ENCODE peak calls at places on chromosome 21, in four cellular contexts. One of them, this sample, is unnamed.

GRCh38 chr21:27233514-27233913 is 266.6 kb upstream of the ADAMTS5 start:
- DNase-seq in GM12878: no peak
- DNase-seq in HepG2: no peak
- DNase-seq in K562: no peak
- DNase-seq in this sample: no peak

GRCh38 chr21:41219498-41220207 is 51.7 kb downstream of the BACE2 start:
- DNase-seq in GM12878: no peak
- DNase-seq in HepG2: no peak
- DNase-seq in K562: no peak
- DNase-seq in this sample: no peak

GRCh38 chr21:38223893-38224540 is 32.8 kb upstream of the KCNJ15 start:
- DNase-seq in GM12878: no peak
- DNase-seq in HepG2: no peak
- DNase-seq in K562: no peak
- DNase-seq in this sample: no peak

GRCh38 chr21:43323244-43324005 is 103.5 kb downstream of the SIK1 start:
- DNase-seq in GM12878: no peak
- DNase-seq in HepG2: no peak
- DNase-seq in K562: no peak
- DNase-seq in this sample: no peak

GRCh38 chr21:15837603-15838002 is 107.8 kb downstream of the USP25 start:
- DNase-seq in GM12878: no peak
- DNase-seq in HepG2: no peak
- DNase-seq in K562: no peak
- DNase-seq in this sample: no peak

GRCh38 chr21:44552681-44553080 is 1.4 kb upstream of the KRTAP10-2 start:
- DNase-seq in GM12878: no peak
- DNase-seq in HepG2: no peak
- DNase-seq in K562: no peak
- DNase-seq in this sample: peak

GRCh38 chr21:14448784-14449183 is 65.8 kb upstream of the HSPA13 start:
- DNase-seq in GM12878: no peak
- DNase-seq in HepG2: no peak
- DNase-seq in K562: no peak
- DNase-seq in this sample: no peak

GRCh38 chr21:19507682-19508260 is 1104.2 kb upstream of the TMPRSS15 start:
- DNase-seq in GM12878: no peak
- DNase-seq in HepG2: no peak
- DNase-seq in K562: peak
- DNase-seq in this sample: peak

GRCh38 chr21:36866419-36866818 is 100.0 kb downstream of the HLCS start:
- DNase-seq in GM12878: no peak
- DNase-seq in HepG2: no peak
- DNase-seq in K562: no peak
- DNase-seq in this sample: no peak

GRCh38 chr21:45624356-45624854 is 19.1 kb upstream of the PCBP3 start:
- DNase-seq in GM12878: no peak
- DNase-seq in HepG2: no peak
- DNase-seq in K562: no peak
- DNase-seq in this sample: no peak

GRCh38 chr21:39385299-39386145 is 36.6 kb upstream of the HMGN1 start:
- DNase-seq in GM12878: no peak
- DNase-seq in HepG2: peak
- DNase-seq in K562: no peak
- DNase-seq in this sample: no peak

GRCh38 chr21:15928196-15928595 is 198.4 kb downstream of the USP25 start:
- DNase-seq in GM12878: no peak
- DNase-seq in HepG2: no peak
- DNase-seq in K562: no peak
- DNase-seq in this sample: no peak

GRCh38 chr21:44670642-44671432 is 4.1 kb upstream of the KRTAP12-2 start:
- DNase-seq in GM12878: no peak
- DNase-seq in HepG2: no peak
- DNase-seq in K562: no peak
- DNase-seq in this sample: no peak

GRCh38 chr21:15688016-15688415 is 41.8 kb upstream of the USP25 start:
- DNase-seq in GM12878: no peak
- DNase-seq in HepG2: no peak
- DNase-seq in K562: no peak
- DNase-seq in this sample: no peak

GRCh38 chr21:44429894-44430293 is 25.4 kb upstream of the LRRC3 start:
- DNase-seq in GM12878: no peak
- DNase-seq in HepG2: no peak
- DNase-seq in K562: no peak
- DNase-seq in this sample: no peak

GRCh38 chr21:43274022-43274945 is 105.5 kb downstream of the CRYAA start:
- DNase-seq in GM12878: no peak
- DNase-seq in HepG2: no peak
- DNase-seq in K562: no peak
- DNase-seq in this sample: no peak

GRCh38 chr21:45211661-45212060 is 76.0 kb downstream of the POFUT2 start:
- DNase-seq in GM12878: no peak
- DNase-seq in HepG2: no peak
- DNase-seq in K562: peak
- DNase-seq in this sample: peak

GRCh38 chr21:43692949-43693348 is 26.0 kb upstream of the PDXK start:
- DNase-seq in GM12878: no peak
- DNase-seq in HepG2: no peak
- DNase-seq in K562: no peak
- DNase-seq in this sample: no peak

GRCh38 chr21:34850166-34850695 is 181.4 kb downstream of the CLIC6 start:
- DNase-seq in GM12878: no peak
- DNase-seq in HepG2: no peak
- DNase-seq in K562: no peak
- DNase-seq in this sample: no peak

GRCh38 chr21:18370292-18370691 is 33.3 kb downstream of the TMPRSS15 start:
- DNase-seq in GM12878: no peak
- DNase-seq in HepG2: no peak
- DNase-seq in K562: no peak
- DNase-seq in this sample: no peak

GRCh38 chr21:26837539-26837938 is 7.7 kb downstream of the ADAMTS1 start:
- DNase-seq in GM12878: no peak
- DNase-seq in HepG2: no peak
- DNase-seq in K562: no peak
- DNase-seq in this sample: no peak

GRCh38 chr21:46605759-46606426 is 1.0 kb upstream of the S100B start:
- DNase-seq in GM12878: peak
- DNase-seq in HepG2: no peak
- DNase-seq in K562: peak
- DNase-seq in this sample: no peak

GRCh38 chr21:39628380-39628779 is 15.6 kb downstream of the B3GALT5 start:
- DNase-seq in GM12878: no peak
- DNase-seq in HepG2: no peak
- DNase-seq in K562: no peak
- DNase-seq in this sample: no peak

GRCh38 chr21:33229776-33230517 is at the start of gene IFNAR2:
- DNase-seq in GM12878: no peak
- DNase-seq in HepG2: peak
- DNase-seq in K562: peak
- DNase-seq in this sample: peak
- TF ChIP-seq FOXK2 in GM12878: no peak
- TF ChIP-seq FOXK2 in HepG2: no peak
- TF ChIP-seq FOXK2 in K562: no peak
- TF ChIP-seq FOXK2 in this sample: no peak

GRCh38 chr21:42219606-42220137 is 732 bp downstream of the ABCG1 start:
- DNase-seq in GM12878: no peak
- DNase-seq in HepG2: no peak
- DNase-seq in K562: no peak
- DNase-seq in this sample: peak
- TF ChIP-seq BHLHE40 in GM12878: no peak
- TF ChIP-seq BHLHE40 in HepG2: no peak
- TF ChIP-seq BHLHE40 in K562: no peak
- TF ChIP-seq BHLHE40 in this sample: no peak

DNA sequence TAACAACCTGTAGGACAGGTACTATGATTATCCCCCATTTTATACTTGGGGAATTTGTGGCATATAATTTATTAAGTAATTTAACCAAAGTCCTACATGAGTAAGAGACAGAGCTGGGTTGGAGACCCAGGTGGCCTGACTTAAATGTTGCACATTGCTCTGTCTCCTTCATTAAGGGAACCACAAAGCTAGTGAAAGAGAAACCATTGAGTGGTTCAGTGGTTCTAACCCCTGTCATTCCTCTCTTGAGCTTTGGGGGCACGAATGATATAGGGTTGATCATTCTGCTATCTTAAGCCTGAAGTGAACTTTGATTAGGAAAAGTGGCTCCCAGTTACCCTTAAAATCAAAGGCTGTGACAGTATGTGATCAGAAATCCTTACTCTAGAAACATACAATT is 5.2 kb upstream of the MAP3K7CL start:
- DNase-seq in GM12878: peak
- DNase-seq in HepG2: no peak
- DNase-seq in K562: no peak
- DNase-seq in this sample: no peak
- TF ChIP-seq FOXK2 in GM12878: no peak
- TF ChIP-seq FOXK2 in HepG2: no peak
- TF ChIP-seq FOXK2 in K562: no peak
- TF ChIP-seq FOXK2 in this sample: no peak

GRCh38 chr21:29002442-29003144 is 9.9 kb upstream of the LTN1 start:
- DNase-seq in GM12878: peak
- DNase-seq in HepG2: peak
- DNase-seq in K562: peak
- DNase-seq in this sample: peak

GRCh38 chr21:29007135-29007534 is 12.0 kb downstream of the RWDD2B start:
- DNase-seq in GM12878: no peak
- DNase-seq in HepG2: no peak
- DNase-seq in K562: no peak
- DNase-seq in this sample: no peak

GRCh38 chr21:29008373-29008772 is 10.8 kb downstream of the RWDD2B start:
- DNase-seq in GM12878: no peak
- DNase-seq in HepG2: no peak
- DNase-seq in K562: no peak
- DNase-seq in this sample: no peak

GRCh38 chr21:29005696-29006095 is 13.0 kb upstream of the LTN1 start:
- DNase-seq in GM12878: no peak
- DNase-seq in HepG2: no peak
- DNase-seq in K562: no peak
- DNase-seq in this sample: no peak

DNA sequence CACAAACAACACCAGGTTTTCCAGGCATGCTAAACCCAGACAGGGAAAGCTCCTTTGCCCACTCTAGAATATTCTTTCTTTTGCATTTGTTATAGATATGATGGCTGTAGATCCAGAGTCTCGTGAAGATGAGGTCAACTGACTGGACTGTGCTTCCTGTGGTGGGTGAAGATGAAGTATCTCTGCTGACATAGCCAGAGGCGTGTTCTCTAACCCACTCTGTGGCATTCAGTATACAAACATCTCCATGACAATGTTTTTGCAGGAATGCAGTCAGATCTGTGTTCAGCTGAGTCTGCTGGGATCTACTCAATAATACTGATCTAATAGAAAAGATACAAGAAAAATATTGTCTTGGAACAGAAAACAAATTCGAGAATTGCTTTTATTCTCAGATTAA is 11.3 kb downstream of the RWDD2B start:
- DNase-seq in GM12878: no peak
- DNase-seq in HepG2: no peak
- DNase-seq in K562: no peak
- DNase-seq in this sample: no peak
- TF ChIP-seq BHLHE40 in GM12878: no peak
- TF ChIP-seq BHLHE40 in HepG2: no peak
- TF ChIP-seq BHLHE40 in K562: no peak
- TF ChIP-seq BHLHE40 in this sample: no peak

GRCh38 chr21:25636727-25637126 is 2.3 kb upstream of the JAM2 start:
- DNase-seq in GM12878: no peak
- DNase-seq in HepG2: no peak
- DNase-seq in K562: no peak
- DNase-seq in this sample: no peak
- TF ChIP-seq FOXK2 in GM12878: no peak
- TF ChIP-seq FOXK2 in HepG2: no peak
- TF ChIP-seq FOXK2 in K562: no peak
- TF ChIP-seq FOXK2 in this sample: no peak

This sample was measured in HEK293T.